ENCODE peak calls at places on chromosome 17, in five cellular contexts. R, S, K, C and P are unnamed samples. For H3K4me1, the result is how much of the 10 kb centered on the place peaks cover.

GRCh38 chr17:1124896-1125774 is 54.6 kb downstream of the ABR start:
- DNase-seq in R (no peak), S (no peak), K (no peak), C (no peak), P (no peak)

GRCh38 chr17:81991684-81992513 is 14.5 kb downstream of the ASPSCR1 start:
- DNase-seq in R (peak), S (peak), K (no peak), C (peak), P (no peak)

GRCh38 chr17:48726182-48726915 is 2.2 kb downstream of the HOXB13 start:
- DNase-seq in R (no peak), S (no peak), K (no peak), C (no peak), P (no peak)

GRCh38 chr17:20068445-20068844 is 59.3 kb downstream of the SPECC1 start:
- DNase-seq in R (no peak), S (no peak), K (no peak), C (no peak), P (no peak)

GRCh38 chr17:46896991-46897390 is 26.0 kb upstream of the GOSR2 start:
- DNase-seq in R (no peak), S (no peak), K (no peak), C (no peak), P (no peak)

GRCh38 chr17:58279016-58279671 is 1.6 kb downstream of the MPO start:
- DNase-seq in R (peak), S (peak), K (no peak), C (peak), P (peak)

GRCh38 chr17:78375401-78376079 is 2.9 kb upstream of the PGS1 start:
- DNase-seq in R (no peak), S (peak), K (no peak), C (no peak), P (peak)

GRCh38 chr17:62723842-62724241 is 84.3 kb downstream of the MARCHF10 start:
- DNase-seq in R (no peak), S (no peak), K (no peak), C (no peak), P (no peak)

GRCh38 chr17:42273474-42274272 is 2.5 kb downstream of the STAT5B start:
- DNase-seq in R (no peak), S (no peak), K (no peak), C (no peak), P (no peak)

GRCh38 chr17:30344283-30345088 is 10.6 kb upstream of the TMIGD1 start:
- DNase-seq in R (peak), S (peak), K (no peak), C (peak), P (peak)

GRCh38 chr17:46770818-46771600 is 47.5 kb downstream of the WNT3 start:
- DNase-seq in R (peak), S (no peak), K (no peak), C (no peak), P (peak)

GRCh38 chr17:7881655-7882054 is 6.9 kb upstream of the CHD3 start:
- DNase-seq in R (no peak), S (no peak), K (no peak), C (no peak), P (peak)

GRCh38 chr17:67879662-67880061 is 54.4 kb downstream of the BPTF start:
- DNase-seq in R (no peak), S (no peak), K (no peak), C (no peak), P (no peak)

GRCh38 chr17:8574687-8575086 is 55.8 kb downstream of the MYH10 start:
- DNase-seq in R (no peak), S (no peak), K (no peak), C (no peak), P (peak)

GRCh38 chr17:8696951-8697745 is 47.5 kb downstream of the CCDC42 start:
- DNase-seq in R (no peak), S (no peak), K (no peak), C (no peak), P (peak)

GRCh38 chr17:68753985-68754769 is 153.0 kb upstream of the FAM20A start:
- DNase-seq in R (no peak), S (no peak), K (no peak), C (no peak), P (no peak)

GRCh38 chr17:37650419-37651003 is 7.3 kb upstream of the DDX52 start:
- DNase-seq in R (peak), S (no peak), K (no peak), C (no peak), P (no peak)

GRCh38 chr17:40551874-40552768 is 13.2 kb downstream of the CCR7 start:
- DNase-seq in R (no peak), S (peak), K (no peak), C (no peak), P (peak)

GRCh38 chr17:81514735-81515529 is 2.3 kb upstream of the ACTG1 start:
- DNase-seq in R (peak), S (peak), K (no peak), C (peak), P (peak)

GRCh38 chr17:42016411-42016831 is 818 bp downstream of the DNAJC7 start:
- DNase-seq in R (peak), S (no peak), K (no peak), C (no peak), P (no peak)

DNA sequence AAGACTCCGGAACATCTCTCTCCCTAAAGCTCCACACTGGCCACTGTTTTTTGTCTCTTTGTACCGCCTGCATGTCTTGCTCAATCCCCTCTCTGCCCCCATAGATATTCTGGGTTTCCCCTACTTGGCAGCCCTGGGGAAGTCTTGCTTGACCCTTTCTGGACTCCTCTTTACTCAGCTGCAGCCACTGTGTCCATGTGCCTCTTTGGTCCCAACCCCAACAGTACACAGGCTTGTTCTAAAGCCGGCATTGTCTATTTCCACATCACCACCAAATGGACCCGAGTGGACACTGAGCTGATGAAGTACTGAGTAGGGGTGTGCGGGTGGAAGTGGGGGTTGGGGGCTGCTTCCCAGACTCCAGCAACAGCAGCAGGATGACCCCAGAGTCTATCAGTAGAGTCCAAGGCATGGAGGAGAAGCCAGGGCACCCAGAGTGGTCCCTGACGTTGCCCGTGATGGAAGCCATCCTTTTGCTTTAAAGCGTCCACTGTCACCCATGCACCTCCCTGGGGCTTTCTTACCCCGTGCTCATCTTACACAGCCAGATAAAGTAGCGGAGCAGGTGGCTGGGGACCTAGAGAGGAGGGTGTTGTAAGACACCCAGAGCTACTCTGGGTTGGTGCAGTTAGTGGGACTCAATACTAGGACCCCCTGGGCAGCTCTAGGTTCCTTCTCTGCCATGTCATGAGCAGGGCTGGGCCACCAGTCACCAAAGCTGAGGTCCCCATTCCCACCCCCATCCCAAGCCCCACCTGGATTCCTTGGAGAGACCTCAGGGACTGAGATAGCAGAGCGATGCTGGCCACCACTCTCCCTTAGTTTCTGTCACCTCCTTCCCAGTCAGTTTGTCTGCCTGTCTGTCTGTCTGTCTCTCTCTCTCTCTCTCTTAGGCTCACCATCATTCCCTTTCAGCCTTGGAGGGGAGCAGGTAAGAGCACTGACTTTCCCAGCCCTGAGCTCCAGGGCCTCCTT is 6.2 kb downstream of the CD300LB start:
- DNase-seq in R (no peak), S (no peak), K (no peak), C (no peak), P (no peak)
- H3K4me1 ChIP-seq in R (under half), S (under half), K (under half), C (under half), P (under half)

GRCh38 chr17:17950806-17951205 is 21.4 kb downstream of the TOM1L2 start:
- DNase-seq in R (no peak), S (no peak), K (no peak), C (no peak), P (no peak)

GRCh38 chr17:17950347-17950746 is 21.9 kb downstream of the TOM1L2 start:
- DNase-seq in R (no peak), S (no peak), K (no peak), C (no peak), P (no peak)

GRCh38 chr17:17947309-17947708 is 24.9 kb downstream of the TOM1L2 start:
- DNase-seq in R (no peak), S (no peak), K (no peak), C (no peak), P (no peak)

GRCh38 chr17:17946104-17946503 is 26.1 kb downstream of the TOM1L2 start:
- DNase-seq in R (no peak), S (no peak), K (no peak), C (no peak), P (no peak)

GRCh38 chr17:17947966-17948365 is 24.2 kb downstream of the TOM1L2 start:
- DNase-seq in R (peak), S (no peak), K (no peak), C (no peak), P (no peak)
- H3K27ac ChIP-seq in R (no peak), S (peak), K (peak), C (no peak), P (no peak)

GRCh38 chr17:38746004-38746892 is 1.9 kb downstream of the PCGF2 start:
- DNase-seq in R (no peak), S (no peak), K (no peak), C (peak), P (no peak)
- H3K4me1 ChIP-seq in R (under half), S (under half), K (half or more), C (under half), P (under half)

GRCh38 chr17:38702166-38702899 is 2.7 kb upstream of the MLLT6 start:
- DNase-seq in R (peak), S (peak), K (peak), C (peak), P (peak)

GRCh38 chr17:38702900-38703741 is 2.0 kb upstream of the MLLT6 start:
- DNase-seq in R (no peak), S (no peak), K (no peak), C (no peak), P (no peak)

GRCh38 chr17:38705523-38705802 is 390 bp downstream of the MLLT6 start:
- DNase-seq in R (no peak), S (no peak), K (no peak), C (no peak), P (no peak)

GRCh38 chr17:38704645-38705522 is at the start of gene MLLT6:
- DNase-seq in R (peak), S (peak), K (no peak), C (peak), P (peak)

GRCh38 chr17:38703742-38704644 is 1.1 kb upstream of the MLLT6 start:
- DNase-seq in R (peak), S (peak), K (peak), C (peak), P (peak)
- H3K27ac ChIP-seq in R (peak), S (peak), K (peak), C (peak), P (peak)

GRCh38 chr17:63919311-63919723 is 678 bp upstream of the GH1 start:
- DNase-seq in R (peak), S (peak), K (no peak), C (no peak), P (peak)

GRCh38 chr17:63917646-63918045 is 993 bp downstream of the GH1 start:
- DNase-seq in R (no peak), S (no peak), K (no peak), C (no peak), P (no peak)

GRCh38 chr17:63914471-63914870 is 3.4 kb upstream of the CSHL1 start:
- DNase-seq in R (no peak), S (no peak), K (no peak), C (no peak), P (no peak)

GRCh38 chr17:63916566-63917185 is 2.0 kb downstream of the GH1 start:
- DNase-seq in R (no peak), S (no peak), K (no peak), C (no peak), P (no peak)

GRCh38 chr17:63918305-63918704 is 334 bp downstream of the GH1 start:
- DNase-seq in R (no peak), S (no peak), K (no peak), C (no peak), P (no peak)
- H3K4me1 ChIP-seq in R (under half), S (under half), K (under half), C (under half), P (under half)

DNA sequence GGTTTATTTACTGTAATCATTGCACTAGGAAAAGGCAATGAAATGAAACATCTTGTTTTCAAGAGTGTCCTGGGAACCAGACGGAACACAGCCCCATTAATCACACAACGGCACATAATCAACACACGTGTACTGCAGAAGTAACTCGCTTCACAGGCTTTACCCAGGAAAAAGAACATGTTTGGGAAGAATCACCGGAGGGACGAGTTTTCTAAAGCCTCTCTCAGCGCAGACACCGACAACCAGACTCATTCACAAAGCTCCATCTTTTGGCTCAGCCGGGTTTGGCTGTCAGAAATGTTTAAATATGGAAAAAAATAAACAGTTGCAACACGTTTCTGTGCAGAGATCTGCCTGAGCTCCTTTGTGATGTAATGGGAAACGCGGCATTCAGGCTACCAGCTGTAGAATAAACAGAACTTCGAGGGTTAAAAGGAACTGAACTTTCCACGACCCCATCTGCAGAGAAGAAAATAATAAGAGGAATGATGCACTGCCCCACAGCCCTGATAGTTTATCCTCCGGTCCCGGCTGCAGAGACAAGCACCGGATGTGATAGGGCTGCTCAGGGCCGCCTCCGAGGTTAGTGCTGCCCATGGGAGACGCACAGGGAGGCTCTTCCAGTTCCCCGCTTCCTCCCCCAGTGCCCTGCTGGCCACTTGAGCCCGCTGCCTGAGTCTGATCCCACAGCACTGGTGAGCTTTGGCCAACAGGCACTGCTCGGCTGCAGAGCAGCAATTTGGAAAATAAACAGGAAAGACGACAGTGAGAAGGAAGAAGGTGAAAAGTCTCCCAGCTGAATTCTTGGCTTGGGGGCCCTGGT is 119.8 kb downstream of the HIC1 start:
- DNase-seq in R (peak), S (peak), K (no peak), C (peak), P (peak)
- H3K27ac ChIP-seq in R (peak), S (peak), K (peak), C (peak), P (peak)

DNA sequence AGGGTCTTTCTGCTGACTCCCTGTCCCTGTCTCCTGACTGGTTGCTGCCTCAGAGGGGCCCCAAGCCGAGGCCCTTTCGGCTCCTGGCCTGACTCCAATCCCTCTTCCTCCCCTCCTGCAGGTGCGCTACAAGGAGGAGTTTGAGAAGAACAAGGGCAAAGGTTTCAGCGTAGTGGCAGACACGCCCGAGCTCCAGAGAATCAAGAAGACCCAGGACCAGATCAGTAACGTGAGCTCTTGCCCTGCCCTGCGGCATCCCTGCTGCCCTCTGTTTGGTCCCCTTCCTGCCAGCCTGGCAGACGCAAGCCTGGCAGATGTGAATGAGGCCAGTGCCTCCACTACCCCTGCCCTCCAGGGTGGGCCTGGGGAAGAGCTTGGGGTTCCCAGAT is 27.1 kb upstream of the LASP1NB start:
- DNase-seq in R (peak), S (no peak), K (no peak), C (no peak), P (no peak)
- H3K4me1 ChIP-seq in R (under half), S (half or more), K (half or more), C (under half), P (under half)

GRCh38 chr17:65071861-65072260 is 15.3 kb upstream of the GNA13 start:
- DNase-seq in R (peak), S (no peak), K (no peak), C (no peak), P (no peak)

GRCh38 chr17:65072577-65073178 is 16.1 kb upstream of the GNA13 start:
- DNase-seq in R (peak), S (no peak), K (no peak), C (no peak), P (no peak)

GRCh38 chr17:65078441-65079160 is 22.1 kb upstream of the GNA13 start:
- DNase-seq in R (no peak), S (no peak), K (no peak), C (no peak), P (no peak)

GRCh38 chr17:65070620-65071019 is 14.1 kb upstream of the GNA13 start:
- DNase-seq in R (no peak), S (no peak), K (no peak), C (no peak), P (no peak)

DNA sequence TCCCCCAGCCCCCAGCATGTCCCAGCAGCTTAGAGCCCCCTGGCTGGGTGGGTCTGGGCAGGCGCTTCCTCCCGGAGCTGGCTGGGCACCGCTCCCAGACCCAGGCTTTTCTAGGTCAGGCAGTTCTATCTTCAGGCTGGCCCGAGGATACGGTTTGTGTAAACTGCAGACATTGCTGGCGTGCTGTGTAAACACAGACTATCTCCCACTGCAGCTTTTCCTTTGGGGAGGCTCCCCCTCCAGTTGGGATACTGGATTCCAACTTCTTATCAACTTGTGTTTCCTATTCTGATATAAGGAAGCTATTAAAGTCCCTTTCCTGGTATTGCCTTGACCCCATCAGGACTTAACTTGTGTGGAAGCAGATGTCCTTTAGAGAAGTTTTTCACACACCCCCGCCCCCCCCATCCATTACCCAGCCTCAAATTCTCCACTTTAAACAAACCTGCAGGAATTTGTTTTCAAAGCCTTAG is 18.3 kb upstream of the GNA13 start:
- DNase-seq in R (peak), S (no peak), K (no peak), C (peak), P (peak)
- H3K27ac ChIP-seq in R (peak), S (no peak), K (no peak), C (peak), P (peak)